ENCODE peak calls at places on chromosome 1, in seven cellular contexts. M is fibroblast of lung, N is body of pancreas, P is tibial nerve, H is A673, Z is tibial artery, R is transverse colon. D is an unnamed sample.

GRCh38 chr1:44405041-44405803 is at the start of gene RNF220:
- DNase-seq in M (peak; percentile 57), N (peak; percentile 46), P (peak; percentile 42), H (peak; percentile 90), Z (peak; percentile 53), R (peak; percentile 42), D (peak; percentile 22)

GRCh38 chr1:145961109-145961424 is 3.2 kb upstream of the LIX1L start:
- DNase-seq in M (no peak), N (no peak), P (no peak), H (no peak), Z (no peak), R (no peak), D (no peak)

GRCh38 chr1:168288311-168289052 is 7.8 kb downstream of the TBX19 start:
- DNase-seq in M (peak; percentile 41), N (no peak), P (no peak), H (no peak), Z (no peak), R (no peak), D (no peak)

GRCh38 chr1:116740726-116741125 is 13.5 kb upstream of the CD2 start:
- DNase-seq in M (no peak), N (no peak), P (no peak), H (no peak), Z (no peak), R (no peak), D (no peak)

GRCh38 chr1:146012703-146013565 is 8.6 kb downstream of the HJV start:
- DNase-seq in M (peak; percentile 88), N (peak; percentile 59), P (peak; percentile 87), H (peak; percentile 84), Z (peak; percentile 55), R (no peak), D (peak; percentile 68)

GRCh38 chr1:112636597-112637256 is 17.1 kb downstream of the CAPZA1 start:
- DNase-seq in M (no peak), N (no peak), P (no peak), H (no peak), Z (no peak), R (no peak), D (no peak)

GRCh38 chr1:150999051-150999674 is 7.5 kb downstream of the MINDY1 start:
- DNase-seq in M (peak; percentile 59), N (no peak), P (no peak), H (no peak), Z (no peak), R (no peak), D (no peak)

GRCh38 chr1:111142358-111142975 is 2.4 kb downstream of the CEPT1 start:
- DNase-seq in M (no peak), N (no peak), P (no peak), H (no peak), Z (no peak), R (no peak), D (no peak)

GRCh38 chr1:172758242-172758641 is 99.3 kb downstream of the FASLG start:
- DNase-seq in M (no peak), N (no peak), P (no peak), H (no peak), Z (no peak), R (no peak), D (no peak)

GRCh38 chr1:31487143-31487542 is 74.1 kb downstream of the SERINC2 start:
- DNase-seq in M (no peak), N (no peak), P (no peak), H (no peak), Z (no peak), R (no peak), D (no peak)

GRCh38 chr1:3346478-3346877 is 108.0 kb upstream of the ARHGEF16 start:
- DNase-seq in M (no peak), N (no peak), P (no peak), H (no peak), Z (no peak), R (no peak), D (no peak)

GRCh38 chr1:241408170-241408569 is 51.2 kb upstream of the RGS7 start:
- DNase-seq in M (peak; percentile 54), N (no peak), P (no peak), H (no peak), Z (no peak), R (no peak), D (peak; percentile 20)

GRCh38 chr1:195584870-195585624 is 1023.2 kb downstream of the KCNT2 start:
- DNase-seq in M (no peak), N (no peak), P (no peak), H (no peak), Z (no peak), R (peak; percentile 36), D (no peak)

GRCh38 chr1:195577748-195578147 is 1030.5 kb downstream of the KCNT2 start:
- DNase-seq in M (no peak), N (no peak), P (no peak), H (no peak), Z (no peak), R (no peak), D (no peak)

DNA sequence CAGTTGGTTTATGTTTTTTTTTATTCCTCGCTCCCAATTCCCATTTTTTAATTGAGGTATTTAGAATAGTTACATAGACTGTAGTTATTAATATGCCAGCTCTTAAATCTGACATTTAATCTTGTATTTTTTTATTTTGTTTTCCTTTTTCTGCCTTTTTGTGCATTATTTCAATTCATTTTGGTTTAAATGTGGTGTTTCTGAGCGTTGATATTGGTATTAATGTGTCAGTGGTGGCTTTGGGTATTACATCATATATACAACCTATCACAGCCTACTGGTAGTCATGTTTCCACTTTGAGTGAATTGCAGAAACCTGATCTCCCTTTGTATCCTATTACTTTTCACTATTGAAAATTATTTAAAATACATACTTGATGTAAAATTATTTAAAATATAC is 1027.3 kb downstream of the KCNT2 start:
- DNase-seq in M (no peak), N (no peak), P (no peak), H (peak; percentile 3), Z (no peak), R (no peak), D (peak; percentile 34)
- TF ChIP-seq CTCF in M (peak; percentile 11), N (no peak), P (no peak), H (peak; percentile 26), Z (no peak), R (peak; percentile 10), D (no peak)

DNA sequence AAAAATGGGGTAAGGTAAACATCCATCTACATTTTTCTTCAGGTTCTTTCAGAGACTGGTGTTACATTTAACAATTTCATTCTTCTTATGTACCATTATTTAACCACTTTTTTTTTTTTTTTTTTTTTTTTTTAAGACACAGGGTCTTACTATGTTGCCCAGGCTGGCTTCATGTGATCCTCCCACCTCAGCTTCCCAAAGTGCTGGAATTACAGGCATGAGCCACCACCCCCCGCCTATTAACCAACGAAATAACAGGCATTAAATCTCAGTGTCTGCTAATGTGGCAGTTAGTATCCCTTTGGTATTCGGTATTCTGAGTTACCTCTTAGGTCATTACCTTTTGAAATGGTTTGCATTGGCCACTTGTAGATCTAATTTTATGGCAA is 84.0 kb downstream of the MRPL37 start:
- DNase-seq in M (no peak), N (no peak), P (no peak), H (no peak), Z (no peak), R (no peak), D (no peak)
- H3K27ac ChIP-seq in M (no peak overlapping the region), N (peak overlapping the region; percentile 55), P (no peak overlapping the region), H (no peak overlapping the region), Z (peak overlapping the region; percentile 87), R (no peak overlapping the region), D (no peak overlapping the region)

DNA sequence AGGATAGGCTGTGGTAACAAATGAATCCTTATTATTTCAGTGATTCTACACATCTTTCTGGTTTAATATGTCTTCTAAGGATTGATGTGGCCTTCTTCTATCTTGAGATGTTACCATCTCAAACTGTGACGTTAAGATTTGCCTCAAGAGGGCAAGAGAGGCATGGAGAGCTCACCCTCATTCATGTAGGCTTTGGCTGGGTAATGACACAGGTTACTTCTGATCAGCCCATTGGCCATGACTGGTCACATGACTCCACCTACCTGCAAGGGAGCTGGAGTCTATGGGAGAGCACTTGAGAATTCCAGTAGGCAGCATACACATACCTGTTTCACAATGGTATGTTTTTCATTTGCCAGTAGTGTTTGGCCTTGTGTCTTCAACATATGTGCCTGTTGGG is 30.0 kb downstream of the CACHD1 start:
- DNase-seq in M (no peak), N (no peak), P (no peak), H (no peak), Z (no peak), R (no peak), D (peak; percentile 29)
- TF ChIP-seq CTCF in M (no peak), N (no peak), P (no peak), H (peak; percentile 32), Z (no peak), R (no peak), D (no peak)

DNA sequence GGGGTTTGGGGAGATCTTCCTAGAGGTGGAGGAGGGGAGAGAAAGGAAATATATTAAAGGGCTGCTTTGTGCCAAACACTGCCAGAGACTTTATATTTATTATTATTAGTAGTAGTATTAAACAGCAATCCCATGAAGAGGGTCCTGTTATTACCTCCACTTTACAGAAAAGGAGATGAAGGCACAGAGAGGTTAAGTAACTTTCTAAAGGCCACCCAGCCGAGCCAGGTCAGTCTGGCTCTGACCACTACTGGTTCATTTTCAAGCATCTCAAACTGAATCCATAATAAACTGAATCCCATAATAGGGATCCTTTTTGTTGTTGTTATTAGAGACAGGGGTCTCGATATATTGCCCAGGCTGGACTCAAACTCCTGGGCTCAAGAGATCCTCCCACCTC is 12.6 kb downstream of the NCMAP start:
- DNase-seq in M (no peak), N (no peak), P (no peak), H (no peak), Z (no peak), R (no peak), D (no peak)
- H3K27ac ChIP-seq in M (no peak overlapping the region), N (peak overlapping the region; percentile 86), P (no peak overlapping the region), H (no peak overlapping the region), Z (no peak overlapping the region), R (no peak overlapping the region), D (no peak overlapping the region)

GRCh38 chr1:66302184-66302742 is 231.7 kb upstream of the SGIP1 start:
- DNase-seq in M (no peak), N (no peak), P (no peak), H (no peak), Z (no peak), R (no peak), D (no peak)

GRCh38 chr1:66302810-66303209 is 231.1 kb upstream of the SGIP1 start:
- DNase-seq in M (no peak), N (no peak), P (no peak), H (no peak), Z (no peak), R (no peak), D (no peak)

GRCh38 chr1:66300986-66301451 is 232.9 kb upstream of the SGIP1 start:
- DNase-seq in M (peak; percentile 68), N (no peak), P (peak; percentile 12), H (no peak), Z (no peak), R (no peak), D (peak; percentile 12)

GRCh38 chr1:66298427-66298826 is 235.5 kb upstream of the SGIP1 start:
- DNase-seq in M (no peak), N (no peak), P (no peak), H (no peak), Z (no peak), R (no peak), D (no peak)

GRCh38 chr1:66300280-66300973 is 233.5 kb upstream of the SGIP1 start:
- DNase-seq in M (no peak), N (no peak), P (peak; percentile 21), H (no peak), Z (peak; percentile 49), R (no peak), D (no peak)
- TF ChIP-seq CTCF in M (no peak), N (no peak), P (no peak), H (no peak), Z (no peak), R (no peak), D (no peak)

GRCh38 chr1:27233677-27234053 is 767 bp upstream of the WDTC1 start:
- DNase-seq in M (no peak), N (no peak), P (peak; percentile 5), H (no peak), Z (no peak), R (peak; percentile 8), D (no peak)
- H3K27ac ChIP-seq in M (no peak overlapping the region), N (peak overlapping the region; percentile 18), P (peak overlapping the region; percentile 40), H (peak overlapping the region; percentile 45), Z (peak overlapping the region; percentile 57), R (peak overlapping the region; percentile 29), D (peak overlapping the region; percentile 75)

D was measured in RWPE1.